ENCODE peak calls at places on chromosomes 11 and 22, in nine cellular contexts. D is stomach, G is suprapubic skin, I is spleen, E is H1, Y is transverse colon, R is sigmoid colon, A is K562, L is HCT116. J is an unnamed sample.

GRCh38 chr11:4190098-4190497 is 95.5 kb downstream of the RRM1 start:
- DNase-seq in I (no peak), R (no peak), E (no peak), L (no peak), Y (no peak), G (no peak), D (no peak), A (no peak), J (no peak)

GRCh38 chr22:35917651-35918050 is 111.0 kb downstream of the RBFOX2 start:
- DNase-seq in I (no peak), R (no peak), Y (no peak), A (no peak), L (no peak), D (no peak), E (no peak), G (no peak), J (no peak)

GRCh38 chr11:33874910-33875490 is 16.9 kb downstream of the LMO2 start:
- DNase-seq in R (no peak), E (no peak), G (no peak), A (no peak), Y (no peak), D (no peak), I (peak; percentile 73), L (no peak), J (no peak)

GRCh38 chr11:110031171-110031570 is 62.0 kb upstream of the ZC3H12C start:
- DNase-seq in G (no peak), Y (no peak), L (no peak), E (no peak), D (no peak), A (no peak), I (no peak), R (no peak), J (no peak)

GRCh38 chr22:43127166-43127908 is 15.9 kb downstream of the MCAT start:
- DNase-seq in R (no peak), G (no peak), D (peak; percentile 78), E (no peak), Y (peak; percentile 88), L (peak; percentile 69), I (no peak), A (peak; percentile 63), J (no peak)

GRCh38 chr11:12086271-12087074 is 23.9 kb upstream of the MICAL2 start:
- DNase-seq in D (peak; percentile 57), G (peak; percentile 86), L (peak; percentile 63), A (no peak), I (no peak), Y (peak; percentile 64), E (no peak), R (peak; percentile 90), J (no peak)

GRCh38 chr22:26634189-26634588 is 12.4 kb downstream of the CRYBA4 start:
- DNase-seq in D (no peak), I (no peak), E (no peak), G (no peak), R (no peak), A (no peak), Y (no peak), L (no peak), J (no peak)

GRCh38 chr11:86151188-86152005 is 82.5 kb upstream of the PICALM start:
- DNase-seq in L (no peak), E (no peak), Y (no peak), D (no peak), A (peak; percentile 76), R (peak; percentile 79), G (no peak), I (no peak), J (peak; percentile 23)

GRCh38 chr11:110712643-110713468 is 619 bp upstream of the ARHGAP20 start:
- DNase-seq in A (no peak), I (no peak), L (no peak), Y (peak; percentile 10), D (no peak), G (no peak), E (no peak), R (peak; percentile 56), J (peak; percentile 27)

GRCh38 chr11:113789675-113790320 is 10.2 kb downstream of the CLDN25 start:
- DNase-seq in A (no peak), D (no peak), L (no peak), R (no peak), I (no peak), G (no peak), E (no peak), Y (no peak), J (no peak)

GRCh38 chr11:121672630-121673487 is 220.1 kb upstream of the SORL1-AS1 start:
- DNase-seq in E (no peak), G (no peak), L (no peak), D (no peak), R (peak; percentile 85), Y (no peak), A (no peak), I (no peak), J (no peak)

GRCh38 chr11:84634309-84634708 is 992.8 kb downstream of the DLG2 start:
- DNase-seq in E (no peak), Y (no peak), L (no peak), I (no peak), A (no peak), R (no peak), D (no peak), G (no peak), J (no peak)

DNA sequence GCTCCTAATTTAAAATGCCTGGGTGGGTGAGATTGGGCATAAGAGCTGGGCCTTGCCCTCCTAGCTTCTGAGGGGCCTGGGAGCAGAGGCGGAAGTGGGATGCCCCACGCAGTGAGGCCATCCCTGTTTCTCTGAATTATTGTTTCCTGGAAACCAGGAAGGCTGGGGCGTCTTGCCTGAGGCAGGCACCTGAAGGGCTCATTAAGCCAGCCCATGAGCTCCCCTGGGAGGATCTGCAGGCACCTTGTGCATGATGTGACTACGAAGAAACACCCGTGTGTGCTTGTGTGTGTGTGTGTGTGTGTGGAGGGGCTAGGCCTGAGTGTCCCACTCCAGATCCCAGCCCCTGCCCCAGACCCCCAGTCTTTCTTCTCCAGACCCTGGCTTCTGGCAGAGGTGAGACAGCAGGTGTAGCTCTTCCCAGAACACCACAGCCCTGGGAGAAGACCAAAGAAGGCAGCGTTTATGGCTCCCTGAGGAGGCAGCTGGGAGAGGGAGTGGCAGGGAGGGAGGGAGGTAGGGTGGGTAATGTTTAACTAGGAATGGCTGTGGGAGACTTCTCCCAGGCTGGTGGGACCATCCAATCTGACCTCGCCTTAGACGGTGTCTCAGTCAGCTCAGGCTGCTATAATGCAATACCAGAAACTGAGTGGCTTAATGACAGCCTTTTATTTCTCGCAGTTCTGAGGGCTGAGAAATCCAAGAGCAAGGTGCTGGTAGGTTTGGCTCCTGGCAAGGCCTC is 2.1 kb upstream of the BATF2 start:
- DNase-seq in I (no peak), L (no peak), R (no peak), G (no peak), D (no peak), Y (peak; percentile 81), A (no peak), E (no peak), J (no peak)
- TF ChIP-seq POLR2AphosphoS5 in I (no peak), L (no peak), R (no peak), G (no peak), D (no peak), Y (no peak), A (no peak), E (no peak), J (no peak)

GRCh38 chr11:76444384-76445121 is at the start of gene EMSY:
- DNase-seq in D (peak; percentile 96), E (peak; percentile 98), L (peak; percentile 96), R (peak; percentile 99), I (peak; percentile 98), G (peak; percentile 97), Y (peak; percentile 96), A (peak; percentile 94), J (peak; percentile 99)
- TF ChIP-seq POLR2A in D (peak; percentile 98), E (peak; percentile 98), L (peak; percentile 95), R (peak; percentile 99), I (no peak), G (peak; percentile 98), Y (peak; percentile 99), A (peak; percentile 99), J (peak; percentile 95)

GRCh38 chr11:134580635-134581025 is 168.6 kb upstream of the B3GAT1 start:
- DNase-seq in L (no peak), R (peak; percentile 53), A (no peak), G (no peak), D (no peak), E (no peak), Y (no peak), I (no peak), J (no peak)

GRCh38 chr11:134581121-134581626 is 169.1 kb upstream of the B3GAT1 start:
- DNase-seq in A (no peak), R (peak; percentile 28), G (no peak), Y (no peak), I (no peak), E (no peak), D (no peak), L (no peak), J (no peak)

GRCh38 chr11:134583397-134583990 is 171.5 kb upstream of the B3GAT1 start:
- DNase-seq in Y (no peak), D (no peak), A (no peak), L (no peak), R (no peak), G (no peak), I (no peak), E (no peak), J (no peak)

GRCh38 chr11:134584001-134584561 is 172.0 kb upstream of the B3GAT1 start:
- DNase-seq in R (no peak), A (no peak), L (no peak), Y (no peak), E (no peak), I (no peak), D (no peak), G (no peak), J (no peak)

GRCh38 chr11:134581966-134582787 is 170.1 kb upstream of the B3GAT1 start:
- DNase-seq in D (no peak), I (no peak), E (no peak), G (no peak), Y (no peak), A (no peak), R (peak; percentile 29), L (no peak), J (no peak)
- H3K9me3 ChIP-seq in D (no peaks in the 10 kb centered on the region), I (no peaks in the 10 kb centered on the region), E (no peaks in the 10 kb centered on the region), G (no peaks in the 10 kb centered on the region), Y (no peaks in the 10 kb centered on the region), A (no peaks in the 10 kb centered on the region), R (no peaks in the 10 kb centered on the region), L (no peaks in the 10 kb centered on the region), J (no peaks in the 10 kb centered on the region)

GRCh38 chr22:40950888-40951794 is at the start of gene RBX1:
- DNase-seq in R (peak; percentile 99), E (peak; percentile 94), I (peak; percentile 100), G (peak; percentile 99), L (peak; percentile 96), A (peak; percentile 90), Y (peak; percentile 99), D (peak; percentile 98), J (peak; percentile 98)

GRCh38 chr22:40953446-40953845 is 2.3 kb downstream of the RBX1 start:
- DNase-seq in E (no peak), A (no peak), Y (no peak), G (no peak), I (no peak), D (no peak), R (no peak), L (no peak), J (no peak)

GRCh38 chr22:40954095-40954494 is 2.9 kb downstream of the RBX1 start:
- DNase-seq in R (no peak), D (no peak), E (no peak), L (no peak), G (no peak), I (no peak), A (no peak), Y (no peak), J (no peak)

GRCh38 chr22:40955516-40955915 is 4.3 kb downstream of the RBX1 start:
- DNase-seq in G (no peak), D (no peak), A (no peak), I (no peak), L (no peak), Y (no peak), E (no peak), R (no peak), J (no peak)

GRCh38 chr22:40951795-40952602 is 821 bp downstream of the RBX1 start:
- DNase-seq in A (no peak), L (no peak), E (no peak), R (no peak), Y (no peak), D (no peak), G (no peak), I (no peak), J (no peak)
- TF ChIP-seq POLR2AphosphoS5 in A (no peak), L (no peak), E (peak; percentile 45), R (no peak), Y (no peak), D (no peak), G (no peak), I (no peak), J (no peak)

J was measured in prostate gland.